ENCODE peak calls at places on chromosomes 6 and 20, in seven cellular contexts. P is IMR-90, S is neuronal stem cell, M is H9, O is H1, Y is mesendoderm, K is trophoblast cell. F is an unnamed sample.

GRCh38 chr6:89989742-89990141 is 95.5 kb downstream of the GJA10 start:
- DNase-seq in P (peak; percentile 94), S (no peak), M (no peak), O (no peak), Y (peak; percentile 16), K (peak; percentile 4), F (peak; percentile 30)

GRCh38 chr6:159108438-159108985 is 60.7 kb upstream of the FNDC1 start:
- DNase-seq in P (no peak), S (no peak), M (no peak), O (no peak), Y (no peak), K (no peak), F (no peak)

GRCh38 chr20:6583134-6583738 is 184.2 kb upstream of the BMP2 start:
- DNase-seq in P (peak; percentile 55), S (peak; percentile 65), M (peak; percentile 56), O (peak; percentile 7), Y (peak; percentile 85), K (no peak), F (peak; percentile 68)

GRCh38 chr6:113364781-113365545 is 492.2 kb upstream of the MARCKS start:
- DNase-seq in P (peak; percentile 62), S (no peak), M (no peak), O (no peak), Y (peak; percentile 50), K (peak; percentile 82), F (peak; percentile 69)

GRCh38 chr6:52312461-52312860 is 27.9 kb upstream of the MCM3 start:
- DNase-seq in P (no peak), S (no peak), M (no peak), O (no peak), Y (no peak), K (no peak), F (no peak)

GRCh38 chr6:145948328-145948727 is 15.8 kb downstream of the SHPRH start:
- DNase-seq in P (peak; percentile 44), S (no peak), M (no peak), O (no peak), Y (peak; percentile 18), K (peak; percentile 4), F (peak; percentile 12)

GRCh38 chr6:103723438-103723837 is 1136.3 kb downstream of the HACE1 start:
- DNase-seq in P (no peak), S (no peak), M (no peak), O (no peak), Y (no peak), K (no peak), F (no peak)

GRCh38 chr6:150632785-150633465 is 33.2 kb downstream of the PLEKHG1 start:
- DNase-seq in P (no peak), S (no peak), M (no peak), O (no peak), Y (no peak), K (no peak), F (no peak)

GRCh38 chr6:63579937-63580703 is 7.8 kb downstream of the LOC128125822 start:
- DNase-seq in P (no peak), S (no peak), M (no peak), O (no peak), Y (no peak), K (no peak), F (no peak)

GRCh38 chr20:64255361-64256281 is at the start of gene PCMTD2:
- DNase-seq in P (peak; percentile 68), S (peak; percentile 90), M (peak; percentile 86), O (peak; percentile 46), Y (peak; percentile 91), K (peak; percentile 80), F (peak; percentile 79)

GRCh38 chr6:36590237-36590636 is 3.9 kb upstream of the SRSF3 start:
- DNase-seq in P (peak; percentile 86), S (no peak), M (no peak), O (no peak), Y (peak; percentile 83), K (no peak), F (peak; percentile 82)

GRCh38 chr6:34358389-34358906 is 34.0 kb downstream of the NUDT3 start:
- DNase-seq in P (peak; percentile 77), S (no peak), M (no peak), O (no peak), Y (no peak), K (no peak), F (no peak)

GRCh38 chr6:89487864-89488263 is 54.9 kb downstream of the ANKRD6 start:
- DNase-seq in P (no peak), S (no peak), M (no peak), O (no peak), Y (no peak), K (no peak), F (no peak)

GRCh38 chr6:48080227-48081009 is 30.6 kb downstream of the PTCHD4 start:
- DNase-seq in P (no peak), S (no peak), M (no peak), O (no peak), Y (no peak), K (no peak), F (no peak)

GRCh38 chr6:139932671-139933070 is 558.2 kb upstream of the CITED2 start:
- DNase-seq in P (no peak), S (no peak), M (no peak), O (no peak), Y (no peak), K (no peak), F (no peak)

GRCh38 chr6:2516059-2516458 is 234.7 kb downstream of the MYLK4 start:
- DNase-seq in P (no peak), S (no peak), M (no peak), O (no peak), Y (no peak), K (no peak), F (no peak)

GRCh38 chr6:40763001-40763400 is 175.8 kb upstream of the LRFN2 start:
- DNase-seq in P (no peak), S (no peak), M (no peak), O (no peak), Y (no peak), K (no peak), F (no peak)

GRCh38 chr6:111600588-111601440 is 4.9 kb downstream of the TRAF3IP2 start:
- DNase-seq in P (no peak), S (no peak), M (no peak), O (no peak), Y (no peak), K (no peak), F (no peak)

GRCh38 chr6:148455674-148456559 is 113.3 kb downstream of the SASH1 start:
- DNase-seq in P (no peak), S (no peak), M (no peak), O (no peak), Y (no peak), K (no peak), F (no peak)

GRCh38 chr6:8539446-8539845 is 104.1 kb upstream of the SLC35B3 start:
- DNase-seq in P (no peak), S (no peak), M (no peak), O (no peak), Y (peak; percentile 40), K (no peak), F (peak; percentile 2)

GRCh38 chr6:130928158-130928917 is 101.1 kb downstream of the SMLR1 start:
- DNase-seq in P (no peak), S (no peak), M (no peak), O (no peak), Y (no peak), K (no peak), F (no peak)

GRCh38 chr6:45687570-45687969 is 309.8 kb upstream of the SUPT3H start:
- DNase-seq in P (no peak), S (no peak), M (no peak), O (no peak), Y (no peak), K (no peak), F (no peak)

GRCh38 chr20:33433465-33433864 is 10.1 kb downstream of the SNTA1 start:
- DNase-seq in P (no peak), S (no peak), M (no peak), O (no peak), Y (no peak), K (no peak), F (peak; percentile 28)

GRCh38 chr6:166924531-166924930 is 31.8 kb downstream of the RNASET2 start:
- DNase-seq in P (no peak), S (no peak), M (no peak), O (no peak), Y (no peak), K (no peak), F (no peak)

GRCh38 chr20:2748551-2749342 is 51.7 kb downstream of the CPXM1 start:
- DNase-seq in P (no peak), S (no peak), M (peak; percentile 78), O (peak; percentile 33), Y (no peak), K (no peak), F (no peak)

GRCh38 chr6:72363844-72364740 is 257.8 kb upstream of the KCNQ5 start:
- DNase-seq in P (peak; percentile 97), S (no peak), M (no peak), O (no peak), Y (peak; percentile 52), K (peak; percentile 1), F (peak; percentile 72)

GRCh38 chr6:11831653-11832052 is 53.0 kb upstream of the ADTRP start:
- DNase-seq in P (no peak), S (no peak), M (no peak), O (no peak), Y (no peak), K (no peak), F (no peak)
- H3K18ac ChIP-seq in P (no peak overlapping the region), S (no peak overlapping the region), M (no peak overlapping the region), O (no peak overlapping the region), Y (no peak overlapping the region), K (no peak overlapping the region), F (no peak overlapping the region)

GRCh38 chr6:14182916-14183315 is 65.3 kb downstream of the CD83 start:
- DNase-seq in P (no peak), S (no peak), M (no peak), O (no peak), Y (no peak), K (no peak), F (no peak)
- H3K18ac ChIP-seq in P (no peak overlapping the region), S (no peak overlapping the region), M (no peak overlapping the region), O (no peak overlapping the region), Y (no peak overlapping the region), K (no peak overlapping the region), F (no peak overlapping the region)

GRCh38 chr20:32157611-32158010 is 48.1 kb downstream of the TM9SF4 start:
- DNase-seq in P (no peak), S (no peak), M (no peak), O (no peak), Y (no peak), K (no peak), F (no peak)
- H3K18ac ChIP-seq in P (no peak overlapping the region), S (no peak overlapping the region), M (no peak overlapping the region), O (no peak overlapping the region), Y (no peak overlapping the region), K (no peak overlapping the region), F (no peak overlapping the region)

GRCh38 chr6:11722224-11722623 is 56.4 kb downstream of the ADTRP start:
- DNase-seq in P (no peak), S (no peak), M (no peak), O (no peak), Y (no peak), K (no peak), F (no peak)

GRCh38 chr6:11714116-11714797 is 64.3 kb downstream of the ADTRP start:
- DNase-seq in P (no peak), S (no peak), M (no peak), O (no peak), Y (no peak), K (no peak), F (no peak)

GRCh38 chr6:11714798-11715285 is 63.8 kb downstream of the ADTRP start:
- DNase-seq in P (no peak), S (no peak), M (no peak), O (no peak), Y (no peak), K (no peak), F (no peak)

GRCh38 chr6:11718031-11718430 is 60.6 kb downstream of the ADTRP start:
- DNase-seq in P (no peak), S (no peak), M (no peak), O (no peak), Y (no peak), K (no peak), F (no peak)

GRCh38 chr6:11718461-11718860 is 60.1 kb downstream of the ADTRP start:
- DNase-seq in P (peak; percentile 18), S (no peak), M (no peak), O (no peak), Y (no peak), K (no peak), F (no peak)
- H3K18ac ChIP-seq in P (peak overlapping the region; percentile 42), S (no peak overlapping the region), M (no peak overlapping the region), O (no peak overlapping the region), Y (no peak overlapping the region), K (no peak overlapping the region), F (no peak overlapping the region)

F was measured in mesenchymal stem cell.